ENCODE peak calls at places on chromosomes 7 and 10, in six cellular contexts. H, V, C, R, Y and E are unnamed samples.

GRCh38 chr10:58577394-58577793 is 64.7 kb downstream of the BICC1 start:
- DNase-seq in C (no peak), R (no peak), Y (no peak), V (no peak), H (no peak), E (no peak)

GRCh38 chr10:132883391-132883881 is 58.9 kb downstream of the CFAP46 start:
- DNase-seq in C (no peak), H (peak; percentile 60), V (no peak), R (no peak), Y (peak; percentile 4), E (no peak)

GRCh38 chr7:74006032-74006431 is 21.9 kb upstream of the ELN start:
- DNase-seq in V (no peak), H (no peak), C (no peak), R (no peak), Y (no peak), E (no peak)

GRCh38 chr10:92688927-92689662 is 660 bp upstream of the HHEX start:
- DNase-seq in H (peak; percentile 81), R (peak; percentile 36), C (no peak), V (no peak), Y (peak; percentile 19), E (no peak)

GRCh38 chr7:87599336-87599735 is 1.3 kb downstream of the ABCB1 start:
- DNase-seq in H (no peak), R (no peak), Y (no peak), C (peak; percentile 48), V (no peak), E (no peak)

GRCh38 chr7:148972360-148972759 is 55.9 kb downstream of the PDIA4 start:
- DNase-seq in H (no peak), C (no peak), Y (no peak), V (no peak), R (no peak), E (no peak)

GRCh38 chr7:132279718-132280117 is 296.6 kb downstream of the PLXNA4 start:
- DNase-seq in Y (no peak), V (no peak), H (no peak), R (no peak), C (no peak), E (no peak)

GRCh38 chr7:89091550-89091949 is 296.0 kb upstream of the TEX47 start:
- DNase-seq in C (no peak), Y (no peak), H (no peak), R (no peak), V (no peak), E (no peak)

GRCh38 chr10:21527634-21528451 is 2.4 kb upstream of the SKIDA1 start:
- DNase-seq in H (no peak), Y (no peak), C (no peak), R (no peak), V (no peak), E (no peak)

GRCh38 chr7:131067220-131067619 is 260.5 kb upstream of the MKLN1 start:
- DNase-seq in Y (no peak), R (no peak), H (no peak), C (no peak), V (no peak), E (no peak)

GRCh38 chr7:111292026-111292430 is 201.1 kb downstream of the LRRN3 start:
- DNase-seq in C (no peak), H (no peak), Y (no peak), V (no peak), R (no peak), E (no peak)

GRCh38 chr10:79350407-79351154 is 3.3 kb downstream of the PPIF start:
- DNase-seq in Y (no peak), H (no peak), V (no peak), R (no peak), C (no peak), E (peak; percentile 56)

GRCh38 chr10:113313048-113313611 is 239.7 kb upstream of the HABP2 start:
- DNase-seq in H (no peak), C (no peak), Y (no peak), V (no peak), R (no peak), E (no peak)

GRCh38 chr10:7986851-7987250 is 67.6 kb upstream of the GATA3 start:
- DNase-seq in R (no peak), Y (no peak), V (no peak), H (no peak), C (no peak), E (no peak)

GRCh38 chr7:32042900-32043299 is 27.3 kb downstream of the PDE1C start:
- DNase-seq in V (no peak), H (no peak), R (no peak), C (no peak), Y (no peak), E (no peak)

GRCh38 chr7:19107392-19108147 is 9.9 kb downstream of the TWIST1 start:
- DNase-seq in H (peak; percentile 68), V (no peak), Y (peak; percentile 51), R (no peak), C (no peak), E (peak; percentile 66)

GRCh38 chr7:142108728-142109505 is 2.6 kb upstream of the MGAM2 start:
- DNase-seq in R (no peak), H (no peak), C (no peak), Y (no peak), V (no peak), E (no peak)

GRCh38 chr10:85642082-85642420 is 724.5 kb downstream of the GRID1 start:
- DNase-seq in Y (no peak), C (no peak), V (no peak), H (no peak), R (no peak), E (no peak)

GRCh38 chr10:62582098-62582705 is 208.0 kb downstream of the ZNF365 start:
- DNase-seq in V (no peak), Y (no peak), H (no peak), R (no peak), C (no peak), E (no peak)

GRCh38 chr7:138089080-138089901 is 13.0 kb downstream of the AKR1D1 start:
- DNase-seq in V (no peak), C (no peak), Y (no peak), H (no peak), R (no peak), E (no peak)

GRCh38 chr7:99469381-99470065 is 3.2 kb upstream of the ZNF789 start:
- DNase-seq in C (peak; percentile 32), R (no peak), H (peak; percentile 20), Y (no peak), V (no peak), E (no peak)

GRCh38 chr7:125663961-125664360 is 734.3 kb upstream of the POT1 start:
- DNase-seq in C (no peak), Y (no peak), H (no peak), V (no peak), R (no peak), E (no peak)

GRCh38 chr7:107502797-107503196 is 32.9 kb downstream of the GPR22 start:
- DNase-seq in R (no peak), H (no peak), C (no peak), Y (no peak), V (no peak), E (no peak)

GRCh38 chr7:74236284-74236683 is 17.9 kb downstream of the RFC2 start:
- DNase-seq in R (no peak), C (no peak), Y (no peak), V (no peak), H (no peak), E (no peak)

GRCh38 chr10:101106351-101106750 is 24.7 kb upstream of the TLX1 start:
- DNase-seq in V (no peak), C (no peak), H (no peak), Y (no peak), R (no peak), E (no peak)

GRCh38 chr10:101101488-101101887 is 29.6 kb upstream of the TLX1 start:
- DNase-seq in C (no peak), H (no peak), V (no peak), Y (no peak), R (no peak), E (no peak)

GRCh38 chr10:101107771-101108170 is 23.3 kb upstream of the TLX1 start:
- DNase-seq in Y (no peak), H (no peak), R (no peak), C (no peak), V (no peak), E (no peak)

GRCh38 chr10:101099901-101100300 is 31.2 kb upstream of the TLX1 start:
- DNase-seq in H (no peak), R (no peak), C (no peak), V (no peak), Y (no peak), E (no peak)

DNA sequence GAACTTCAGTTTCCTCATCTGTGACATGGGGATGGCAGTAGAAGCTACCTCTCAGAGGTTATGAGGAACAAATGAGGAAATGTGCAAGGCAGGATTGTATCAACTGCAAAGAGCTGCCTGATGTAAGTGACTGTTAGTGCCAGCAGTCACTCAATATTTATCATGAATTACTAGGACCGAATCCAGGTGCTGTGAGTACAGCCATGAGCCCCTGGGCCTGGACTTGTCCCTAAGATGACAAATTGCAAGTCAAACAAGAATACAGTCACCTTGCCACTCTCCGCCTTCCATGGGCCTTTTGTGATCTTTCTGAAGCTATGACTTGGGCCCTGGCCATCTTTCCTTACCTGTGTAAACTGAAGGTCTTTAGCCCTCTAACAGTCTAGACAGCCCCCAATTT is 27.7 kb upstream of the TLX1 start:
- DNase-seq in V (no peak), Y (no peak), H (no peak), R (no peak), C (no peak), E (no peak)
- H3K27ac ChIP-seq in V (no peak overlapping the region), Y (no peak overlapping the region), H (no peak overlapping the region), R (no peak overlapping the region), C (no peak overlapping the region), E (no peak overlapping the region)

GRCh38 chr10:117477961-117478670 is 64.4 kb upstream of the EMX2 start:
- DNase-seq in V (no peak), C (no peak), H (no peak), R (no peak), Y (no peak), E (no peak)
- TF ChIP-seq CTCF in V (no peak), C (no peak), H (no peak), R (no peak), Y (peak; percentile 14), E (no peak)

GRCh38 chr7:70053970-70054369 is 455.7 kb downstream of the AUTS2 start:
- DNase-seq in R (no peak), H (no peak), V (no peak), C (no peak), Y (no peak), E (no peak)
- H3K4me1 ChIP-seq in R (no peaks in the 10 kb centered on the region), H (no peaks in the 10 kb centered on the region), V (no peaks in the 10 kb centered on the region), C (no peaks in the 10 kb centered on the region), Y (no peaks in the 10 kb centered on the region), E (no peaks in the 10 kb centered on the region)

GRCh38 chr10:3122486-3123205 is 49.9 kb downstream of the PITRM1 start:
- DNase-seq in V (no peak), C (no peak), H (peak; percentile 57), Y (no peak), R (no peak), E (no peak)
- H3K27ac ChIP-seq in V (no peak overlapping the region), C (no peak overlapping the region), H (no peak overlapping the region), Y (no peak overlapping the region), R (no peak overlapping the region), E (no peak overlapping the region)